ENCODE peak calls at places on chromosomes 4 and X, in eight cellular contexts. G is head of caudate nucleus; D is globus pallidus; Y is GM04504; J is SW 1271; A is HT-29; H is activated naive CD4-positive, alpha-beta T cell treated with anti-CD3 and anti-CD28 coated beads, Interleukin-2, amount 50 U/mL, for 72 hours; X is KG1. S is an unnamed sample.

GRCh38 chr4:185017964-185018772 is at the start of gene HELT:
- DNase-seq in G (no peak), X (no peak), Y (no peak), A (no peak), H (no peak), J (no peak), D (no peak), S (no peak)

GRCh38 chrX:129496625-129497024 is 26.7 kb downstream of the SMARCA1 start:
- DNase-seq in D (no peak), J (no peak), H (no peak), G (no peak), Y (no peak), A (no peak), X (no peak), S (no peak)

GRCh38 chr4:158811704-158812103 is 42.9 kb downstream of the FNIP2 start:
- DNase-seq in J (no peak), H (no peak), D (peak), A (no peak), G (peak), Y (no peak), X (peak), S (no peak)

GRCh38 chr4:27278615-27279014 is 418.0 kb downstream of the STIM2 start:
- DNase-seq in D (no peak), J (no peak), G (no peak), X (no peak), Y (no peak), A (peak), H (peak), S (peak)

GRCh38 chrX:103774070-103774642 is 2.5 kb upstream of the PLP1 start:
- DNase-seq in H (no peak), X (no peak), G (peak), Y (peak), D (peak), A (peak), J (no peak), S (peak)

GRCh38 chr4:144627663-144628076 is 18.3 kb upstream of the HHIP start:
- DNase-seq in X (no peak), J (no peak), A (peak), D (no peak), H (no peak), Y (no peak), G (no peak), S (no peak)

GRCh38 chrX:148681605-148682004 is 181.2 kb downstream of the AFF2 start:
- DNase-seq in J (no peak), D (no peak), Y (no peak), H (no peak), A (no peak), X (no peak), G (no peak), S (no peak)

GRCh38 chr4:139603576-139604387 is 47.8 kb upstream of the SETD7 start:
- DNase-seq in A (peak), X (peak), D (peak), J (no peak), G (peak), H (peak), Y (no peak), S (no peak)

GRCh38 chr4:165318982-165319381 is 8.5 kb upstream of the MSMO1 start:
- DNase-seq in Y (no peak), G (no peak), A (no peak), D (no peak), H (no peak), J (no peak), X (no peak), S (no peak)

GRCh38 chr4:77989986-77990385 is 67.1 kb upstream of the FRAS1 start:
- DNase-seq in X (no peak), D (no peak), A (no peak), G (no peak), J (no peak), H (no peak), Y (no peak), S (no peak)

GRCh38 chr4:159446266-159446976 is 343.5 kb downstream of the RAPGEF2 start:
- DNase-seq in H (peak), X (peak), J (peak), Y (peak), D (peak), A (peak), G (peak), S (peak)

GRCh38 chr4:165489786-165490185 is 111.0 kb downstream of the CPE start:
- DNase-seq in X (no peak), Y (no peak), A (no peak), G (no peak), H (no peak), D (no peak), J (no peak), S (no peak)

GRCh38 chr4:6334203-6334887 is 64.7 kb downstream of the WFS1 start:
- DNase-seq in D (no peak), Y (no peak), A (no peak), X (no peak), G (no peak), J (no peak), H (no peak), S (no peak)

GRCh38 chrX:24619647-24620046 is 27.5 kb downstream of the PCYT1B start:
- DNase-seq in J (no peak), A (no peak), X (no peak), Y (peak), G (peak), D (peak), H (no peak), S (no peak)

GRCh38 chr4:74473155-74473811 is 28.3 kb downstream of the AREG start:
- DNase-seq in X (no peak), D (no peak), G (peak), J (no peak), A (peak), Y (peak), H (no peak), S (no peak)

GRCh38 chr4:108272046-108272445 is 103.3 kb upstream of the LEF1 start:
- DNase-seq in G (no peak), X (no peak), Y (no peak), H (no peak), A (no peak), D (no peak), J (no peak), S (no peak)

GRCh38 chr4:91065117-91065516 is 937.9 kb downstream of the CCSER1 start:
- DNase-seq in H (no peak), G (no peak), D (no peak), J (no peak), X (no peak), A (no peak), Y (no peak), S (no peak)

GRCh38 chrX:33126469-33126868 is 84.9 kb downstream of the DMD start:
- DNase-seq in A (no peak), J (no peak), D (no peak), G (no peak), X (no peak), H (no peak), Y (no peak), S (no peak)

GRCh38 chrX:149607699-149608098 is 12.6 kb upstream of the HSFX2 start:
- DNase-seq in Y (no peak), A (no peak), G (no peak), D (no peak), H (no peak), J (no peak), X (no peak), S (no peak)

GRCh38 chrX:87337267-87337666 is 180.3 kb upstream of the KLHL4 start:
- DNase-seq in G (no peak), H (no peak), J (no peak), A (no peak), D (no peak), X (no peak), Y (no peak), S (no peak)

GRCh38 chr4:137960371-137961050 is 281.6 kb downstream of the SLC7A11 start:
- DNase-seq in Y (peak), H (no peak), D (no peak), J (no peak), A (no peak), G (no peak), X (no peak), S (no peak)

GRCh38 chr4:87235020-87235671 is 14.7 kb upstream of the KLHL8 start:
- DNase-seq in D (no peak), J (no peak), Y (no peak), X (no peak), G (no peak), A (no peak), H (no peak), S (no peak)

GRCh38 chrX:154695913-154696312 is 42.5 kb upstream of the CTAG2 start:
- DNase-seq in X (no peak), Y (no peak), J (no peak), H (no peak), G (no peak), D (no peak), A (no peak), S (no peak)

GRCh38 chrX:108177321-108177990 is 85.9 kb downstream of the ATG4A start:
- DNase-seq in J (no peak), G (no peak), X (no peak), H (no peak), A (no peak), Y (no peak), D (no peak), S (no peak)

GRCh38 chrX:150358651-150359050 is 4.5 kb upstream of the MAMLD1 start:
- DNase-seq in H (no peak), D (no peak), J (no peak), G (no peak), A (no peak), Y (no peak), X (no peak), S (no peak)

GRCh38 chr4:18241744-18242143 is 220.2 kb upstream of the LCORL start:
- DNase-seq in G (no peak), Y (no peak), D (no peak), X (no peak), A (no peak), H (no peak), J (no peak), S (no peak)

GRCh38 chrX:120672389-120672788 is 42.5 kb upstream of the C1GALT1C1 start:
- DNase-seq in J (peak), Y (peak), A (peak), H (no peak), G (no peak), D (no peak), X (no peak), S (no peak)

GRCh38 chrX:120604359-120604782 is 470 bp downstream of the MCTS1 start:
- DNase-seq in Y (no peak), J (no peak), D (peak), A (peak), G (peak), H (peak), X (no peak), S (no peak)

GRCh38 chr4:75054089-75054488 is 121.2 kb downstream of the PARM1 start:
- DNase-seq in G (no peak), H (no peak), A (no peak), Y (no peak), J (no peak), D (no peak), X (no peak), S (no peak)

GRCh38 chr4:189090174-189090814 is 850.4 kb upstream of the FRG1 start:
- DNase-seq in H (no peak), A (peak), G (no peak), Y (no peak), D (peak), X (no peak), J (no peak), S (no peak)